ENCODE peak calls at places on chromosomes 7 and 10, in five cellular contexts. M is thoracic aorta, P is HCT116, L is BJ, Q is AG10803. O is an unnamed sample.

GRCh38 chr7:1358376-1359050 is 100.8 kb downstream of the MICALL2 start:
- DNase-seq in P (no peak), M (no peak), Q (no peak), L (no peak), O (no peak)

GRCh38 chr10:71634531-71635164 is 84.9 kb downstream of the C10orf105 start:
- DNase-seq in Q (no peak), M (no peak), L (no peak), P (no peak), O (no peak)

GRCh38 chr7:77631820-77632219 is 64.4 kb upstream of the RSBN1L start:
- DNase-seq in M (no peak), Q (peak), L (no peak), P (no peak), O (no peak)

GRCh38 chr7:36208997-36209813 is 56.2 kb downstream of the EEPD1 start:
- DNase-seq in M (no peak), L (no peak), P (no peak), Q (peak), O (no peak)

GRCh38 chr7:36116347-36117200 is 36.5 kb upstream of the EEPD1 start:
- DNase-seq in Q (peak), L (no peak), P (peak), M (no peak), O (no peak)

GRCh38 chr7:40211291-40212003 is 76.6 kb downstream of the SUGCT start:
- DNase-seq in M (no peak), Q (peak), L (no peak), P (no peak), O (no peak)

GRCh38 chr10:33485276-33485675 is 150.8 kb upstream of the NRP1 start:
- DNase-seq in P (no peak), Q (no peak), L (no peak), M (no peak), O (no peak)

GRCh38 chr7:110296321-110296720 is 794.6 kb upstream of the LRRN3 start:
- DNase-seq in P (no peak), Q (no peak), M (no peak), L (no peak), O (no peak)

GRCh38 chr7:9189683-9190082 is 756.3 kb downstream of the NXPH1 start:
- DNase-seq in M (no peak), P (no peak), L (no peak), Q (no peak), O (no peak)

GRCh38 chr7:79298145-79298760 is 155.2 kb downstream of the MAGI2 start:
- DNase-seq in M (no peak), P (peak), L (peak), Q (peak), O (peak)

GRCh38 chr10:121113385-121113696 is 262.2 kb downstream of the WDR11 start:
- DNase-seq in P (peak), M (no peak), Q (no peak), L (no peak), O (no peak)

GRCh38 chr7:93146036-93146435 is 2.1 kb downstream of the SAMD9L start:
- DNase-seq in M (no peak), L (no peak), Q (no peak), P (no peak), O (no peak)

GRCh38 chr7:93146465-93147127 is 1.6 kb downstream of the SAMD9L start:
- DNase-seq in M (no peak), L (no peak), Q (no peak), P (no peak), O (no peak)

GRCh38 chr7:93148727-93149126 is 542 bp upstream of the SAMD9L start:
- DNase-seq in Q (no peak), L (no peak), P (no peak), M (no peak), O (no peak)

GRCh38 chr7:93148135-93148534 is at the start of gene SAMD9L:
- DNase-seq in L (no peak), P (no peak), M (no peak), Q (peak), O (no peak)

GRCh38 chr7:93147358-93147757 is 827 bp downstream of the SAMD9L start:
- DNase-seq in P (no peak), L (no peak), M (no peak), Q (peak), O (no peak)
- H3K4me3 ChIP-seq in P (no peak), L (peak), M (peak), Q (peak), O (peak)

GRCh38 chr7:4883352-4884144 is at the start of gene RADIL:
- DNase-seq in L (peak), Q (peak), M (peak), P (peak), O (no peak)

GRCh38 chr7:4885317-4885807 is 1.8 kb upstream of the RADIL start:
- DNase-seq in M (no peak), L (no peak), P (no peak), Q (no peak), O (no peak)

GRCh38 chr7:4889682-4890081 is 6.2 kb upstream of the RADIL start:
- DNase-seq in L (no peak), Q (no peak), M (no peak), P (no peak), O (no peak)

GRCh38 chr7:4888161-4888560 is 4.6 kb upstream of the RADIL start:
- DNase-seq in L (no peak), M (no peak), P (no peak), Q (no peak), O (no peak)

DNA sequence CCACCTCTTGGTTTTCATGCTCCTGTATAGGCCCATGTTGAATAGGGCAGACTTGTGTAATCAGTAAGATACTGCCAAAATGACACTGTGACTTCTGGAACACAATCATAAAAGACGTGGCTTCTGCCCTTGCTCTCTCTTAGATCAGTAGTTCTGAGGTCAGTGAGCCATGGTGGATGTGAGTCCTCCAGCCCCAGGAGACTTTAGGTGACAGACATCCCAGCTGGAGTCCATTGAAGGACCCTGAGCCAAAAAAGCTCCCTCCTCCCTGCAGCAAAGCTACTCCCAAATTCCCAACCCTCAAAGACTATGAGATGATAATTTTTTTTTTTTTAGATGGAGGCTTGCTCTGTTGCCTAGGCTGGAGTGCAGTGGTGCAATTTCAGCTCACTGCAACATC is 3.2 kb upstream of the RADIL start:
- DNase-seq in L (no peak), P (no peak), M (no peak), Q (no peak), O (no peak)
- H3K4me3 ChIP-seq in L (no peak), P (no peak), M (no peak), Q (no peak), O (no peak)

GRCh38 chr7:30487371-30487770 is 8.8 kb upstream of the NOD1 start:
- DNase-seq in M (no peak), L (no peak), P (no peak), Q (no peak), O (no peak)
- H3K4me3 ChIP-seq in M (no peak), L (no peak), P (no peak), Q (no peak), O (no peak)

DNA sequence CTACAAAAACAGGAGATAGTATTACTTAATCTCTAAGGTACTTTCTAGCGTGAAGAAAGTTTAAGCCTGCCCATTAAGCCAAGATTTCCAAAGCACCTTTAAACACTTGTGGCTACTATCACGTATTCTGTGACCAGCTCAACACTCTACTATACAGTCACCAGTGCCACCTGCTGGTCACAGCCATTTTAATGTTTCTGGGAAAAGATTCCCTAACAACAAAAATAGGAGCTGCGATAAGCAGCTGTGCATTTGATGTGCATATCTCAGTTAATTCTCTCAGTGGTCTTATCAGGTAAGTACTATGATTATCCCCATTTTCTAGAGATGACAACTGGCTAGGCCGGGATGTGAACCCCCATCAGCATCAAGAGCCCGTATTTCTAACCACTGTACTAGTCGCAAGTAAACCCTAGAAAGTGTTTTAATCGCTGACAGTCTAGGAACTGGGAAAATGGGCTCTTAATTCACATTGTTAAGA is 860 bp downstream of the SEC31B start:
- DNase-seq in M (peak), P (peak), L (no peak), Q (peak), O (no peak)
- H3K4me3 ChIP-seq in M (peak), P (no peak), L (no peak), Q (no peak), O (no peak)

DNA sequence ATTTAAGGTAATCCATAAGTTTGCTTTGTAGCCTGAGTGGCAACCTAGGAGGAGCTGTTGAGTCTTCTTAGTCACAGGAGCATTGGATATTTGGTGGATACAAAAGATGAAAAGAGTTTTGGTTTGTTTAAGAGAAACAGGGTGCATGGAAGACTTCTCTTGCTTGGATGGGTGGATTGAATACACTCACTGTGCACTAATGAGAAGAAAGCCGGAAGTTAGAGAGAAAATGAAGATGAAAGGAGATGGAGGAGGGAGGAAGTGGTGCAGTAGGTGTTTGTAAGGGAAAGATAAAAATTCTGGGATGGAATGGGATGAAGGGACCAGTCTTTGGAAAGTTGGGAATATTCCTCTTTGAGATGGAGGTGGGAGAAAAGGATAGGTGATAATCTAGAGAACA is 7.7 kb downstream of the MDFIC start:
- DNase-seq in L (no peak), M (no peak), Q (no peak), P (no peak), O (no peak)
- H3K4me3 ChIP-seq in L (no peak), M (no peak), Q (no peak), P (no peak), O (no peak)

GRCh38 chr10:102289840-102290239 is 44.5 kb downstream of the GBF1 start:
- DNase-seq in Q (no peak), P (no peak), M (no peak), L (no peak), O (no peak)

GRCh38 chr10:102289356-102289755 is 44.0 kb downstream of the GBF1 start:
- DNase-seq in L (no peak), Q (no peak), M (no peak), P (no peak), O (no peak)

GRCh38 chr10:102287991-102288390 is 42.7 kb downstream of the GBF1 start:
- DNase-seq in Q (no peak), M (no peak), L (no peak), P (no peak), O (no peak)

GRCh38 chr10:102287538-102287937 is 42.2 kb downstream of the GBF1 start:
- DNase-seq in L (no peak), Q (no peak), M (no peak), P (no peak), O (no peak)

GRCh38 chr10:102291221-102291905 is 46.0 kb downstream of the GBF1 start:
- DNase-seq in L (no peak), P (no peak), M (no peak), Q (no peak), O (no peak)
- H3K4me3 ChIP-seq in L (no peak), P (no peak), M (no peak), Q (no peak), O (no peak)

GRCh38 chr7:21538936-21539335 is 3.9 kb upstream of the DNAH11 start:
- DNase-seq in L (no peak), Q (no peak), P (no peak), M (no peak), O (no peak)
- H3K4me3 ChIP-seq in L (no peak), Q (no peak), P (no peak), M (no peak), O (no peak)

GRCh38 chr10:69449841-69450240 is 1.4 kb upstream of the TSPAN15 start:
- DNase-seq in Q (peak), P (peak), M (no peak), L (no peak), O (no peak)
- H3K4me3 ChIP-seq in Q (no peak), P (peak), M (no peak), L (no peak), O (no peak)

DNA sequence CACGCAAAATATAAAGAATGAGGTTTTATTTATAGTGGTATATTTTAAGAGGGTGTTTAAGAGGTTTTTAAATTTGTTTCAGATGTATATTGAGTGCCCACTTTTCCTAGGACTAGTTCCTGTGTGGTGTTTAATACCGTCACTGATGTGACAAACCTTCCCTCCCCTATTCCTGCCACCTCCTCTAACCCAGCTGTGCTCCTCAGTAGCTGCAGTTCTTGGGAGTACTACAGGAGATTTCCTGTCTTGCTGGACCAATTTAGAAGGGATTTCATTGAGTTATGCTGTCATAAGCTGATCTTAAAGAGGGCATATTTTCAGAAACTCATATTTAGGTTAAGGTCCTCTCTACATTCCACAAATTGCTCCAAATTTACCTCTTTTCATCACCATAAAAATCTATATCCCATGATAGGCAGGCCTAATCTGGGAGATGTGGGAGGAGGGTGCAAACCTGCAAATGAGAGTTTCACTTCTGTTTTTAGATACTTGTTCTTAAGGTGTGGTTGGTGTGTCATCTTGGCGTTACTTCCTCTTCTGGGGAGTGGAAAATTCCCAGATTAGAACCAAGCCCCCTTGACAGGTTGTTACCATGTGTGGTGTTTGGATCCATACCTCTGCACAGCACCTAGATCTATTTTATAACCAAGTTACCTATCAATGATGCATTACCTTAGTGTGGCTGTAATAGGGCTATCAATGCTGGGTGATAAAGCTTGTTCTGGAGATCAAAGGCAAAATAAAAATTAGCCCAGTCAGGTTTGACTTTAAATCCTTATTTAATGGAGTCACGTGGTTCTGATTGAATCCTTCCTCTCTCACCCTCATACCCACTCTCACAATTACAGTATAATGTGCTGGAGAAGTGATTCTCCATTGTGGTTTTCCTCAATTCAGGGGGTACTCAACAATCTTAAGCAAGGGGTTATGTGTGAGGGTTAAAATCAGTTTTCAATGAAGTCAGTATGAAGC is 141.1 kb downstream of the CDK14 start:
- DNase-seq in Q (no peak), P (no peak), M (no peak), L (no peak), O (no peak)
- H3K4me3 ChIP-seq in Q (no peak), P (no peak), M (no peak), L (no peak), O (no peak)